ENCODE peak calls at places on chromosomes 5 and 9, in six cellular contexts. T, S, L, J, K and H are unnamed samples.

GRCh38 chr5:167244583-167244982 is 1046.9 kb upstream of the WWC1 start:
- DNase-seq in T (no peak), S (no peak), L (no peak), J (no peak), K (no peak), H (peak; percentile 67)

GRCh38 chr9:119289740-119290139 is 79.5 kb downstream of the BRINP1 start:
- DNase-seq in T (peak; percentile 48), S (no peak), L (peak; percentile 1), J (no peak), K (no peak), H (peak; percentile 64)

GRCh38 chr5:72486371-72486770 is 20.8 kb downstream of the ZNF366 start:
- DNase-seq in T (no peak), S (no peak), L (no peak), J (no peak), K (no peak), H (no peak)

GRCh38 chr9:97768731-97769130 is 71.6 kb upstream of the XPA start:
- DNase-seq in T (no peak), S (no peak), L (no peak), J (no peak), K (no peak), H (no peak)

GRCh38 chr5:149452007-149452664 is 73.0 kb upstream of the IL17B start:
- DNase-seq in T (no peak), S (peak; percentile 87), L (no peak), J (no peak), K (no peak), H (peak; percentile 68)

GRCh38 chr9:124199474-124199873 is 58.3 kb upstream of the NEK6 start:
- DNase-seq in T (no peak), S (no peak), L (no peak), J (no peak), K (no peak), H (no peak)

GRCh38 chr5:20974423-20974822 is 986.4 kb upstream of the CDH18 start:
- DNase-seq in T (no peak), S (no peak), L (no peak), J (no peak), K (no peak), H (no peak)

GRCh38 chr5:161064800-161065199 is 212.8 kb upstream of the ATP10B start:
- DNase-seq in T (no peak), S (no peak), L (no peak), J (no peak), K (no peak), H (no peak)

GRCh38 chr5:176317534-176318374 is 43.8 kb downstream of the KIAA1191 start:
- DNase-seq in T (no peak), S (no peak), L (no peak), J (no peak), K (no peak), H (no peak)

GRCh38 chr9:108869092-108869725 is 7.1 kb downstream of the ACTL7A start:
- DNase-seq in T (no peak), S (no peak), L (no peak), J (no peak), K (no peak), H (no peak)

GRCh38 chr9:19372576-19372975 is 7.5 kb downstream of the RPS6 start:
- DNase-seq in T (no peak), S (no peak), L (no peak), J (no peak), K (no peak), H (no peak)

GRCh38 chr5:65506961-65507360 is 25.2 kb upstream of the ADAMTS6 start:
- DNase-seq in T (no peak), S (no peak), L (no peak), J (no peak), K (no peak), H (no peak)

GRCh38 chr5:174945853-174946252 is 221.5 kb downstream of the MSX2 start:
- DNase-seq in T (no peak), S (no peak), L (no peak), J (no peak), K (no peak), H (no peak)

GRCh38 chr5:127092690-127093089 is 19.4 kb upstream of the C5orf63 start:
- DNase-seq in T (no peak), S (no peak), L (no peak), J (no peak), K (no peak), H (no peak)

GRCh38 chr5:96648598-96648997 is 13.6 kb upstream of the CAST start:
- DNase-seq in T (no peak), S (no peak), L (no peak), J (no peak), K (no peak), H (no peak)

GRCh38 chr9:93668261-93668871 is 92.0 kb downstream of the PHF2 start:
- DNase-seq in T (peak; percentile 9), S (peak; percentile 20), L (no peak), J (no peak), K (no peak), H (peak; percentile 53)

GRCh38 chr9:124478014-124478753 is 27.9 kb downstream of the ADGRD2 start:
- DNase-seq in T (no peak), S (no peak), L (no peak), J (no peak), K (no peak), H (no peak)

GRCh38 chr9:14250779-14251145 is 63.2 kb downstream of the NFIB start:
- DNase-seq in T (no peak), S (no peak), L (no peak), J (no peak), K (no peak), H (no peak)

GRCh38 chr9:70902705-70903131 is 218.7 kb downstream of the TRPM3 start:
- DNase-seq in T (no peak), S (no peak), L (no peak), J (no peak), K (no peak), H (no peak)

GRCh38 chr5:93221-93980 is 1.4 kb downstream of the PLEKHG4B start:
- DNase-seq in T (no peak), S (no peak), L (no peak), J (no peak), K (no peak), H (no peak)

GRCh38 chr5:113806823-113807222 is 293.3 kb downstream of the YTHDC2 start:
- DNase-seq in T (no peak), S (no peak), L (no peak), J (no peak), K (no peak), H (peak; percentile 49)

GRCh38 chr5:120007619-120008018 is 378.3 kb downstream of the FAM170A start:
- DNase-seq in T (no peak), S (no peak), L (no peak), J (no peak), K (no peak), H (no peak)